ENCODE peak calls at places on chromosome 13, in five cellular contexts. Q is H1, Y is HepG2, F is A549, H is GM12878. M is an unnamed sample.

GRCh38 chr13:92739306-92739818 is 487.2 kb upstream of the GPC6 start:
- DNase-seq in H (no peak), F (no peak), Y (no peak), Q (no peak), M (no peak)

GRCh38 chr13:39777527-39778061 is 122.1 kb downstream of the COG6 start:
- DNase-seq in Y (no peak), H (no peak), F (peak; percentile 58), Q (no peak), M (peak; percentile 1)

GRCh38 chr13:66114127-66114526 is 1116.0 kb downstream of the PCDH9 start:
- DNase-seq in Y (no peak), Q (no peak), H (no peak), F (no peak), M (no peak)

GRCh38 chr13:59230484-59231264 is 933.1 kb downstream of the DIAPH3 start:
- DNase-seq in Q (no peak), F (no peak), Y (no peak), H (no peak), M (no peak)

GRCh38 chr13:30107536-30108136 is 199.7 kb downstream of the KATNAL1 start:
- DNase-seq in F (peak; percentile 8), Y (no peak), Q (no peak), H (no peak), M (no peak)

GRCh38 chr13:64749301-64749700 is 2480.8 kb downstream of the PCDH9 start:
- DNase-seq in H (no peak), Q (no peak), Y (no peak), F (no peak), M (no peak)

GRCh38 chr13:23674795-23675640 is 104.8 kb downstream of the TNFRSF19 start:
- DNase-seq in Q (no peak), Y (peak; percentile 44), F (peak; percentile 60), H (no peak), M (no peak)

GRCh38 chr13:79837741-79838450 is 356.9 kb downstream of the NDFIP2 start:
- DNase-seq in Y (no peak), Q (no peak), H (no peak), F (no peak), M (no peak)

GRCh38 chr13:51323824-51324511 is 15.5 kb upstream of the SERPINE3 start:
- DNase-seq in H (no peak), F (no peak), Q (no peak), Y (no peak), M (no peak)

GRCh38 chr13:86684402-86684801 is 885.2 kb upstream of the SLITRK6 start:
- DNase-seq in Y (no peak), F (no peak), Q (no peak), H (no peak), M (no peak)

GRCh38 chr13:113464476-113464875 is 11.2 kb upstream of the ADPRHL1 start:
- DNase-seq in F (no peak), H (no peak), Y (no peak), Q (no peak), M (no peak)

GRCh38 chr13:110597041-110597689 is 18.2 kb upstream of the NAXD start:
- DNase-seq in F (no peak), H (no peak), Q (no peak), Y (no peak), M (no peak)

GRCh38 chr13:110129539-110130186 is 177.3 kb downstream of the COL4A1 start:
- DNase-seq in Y (no peak), Q (no peak), F (no peak), H (no peak), M (no peak)

GRCh38 chr13:38624822-38625221 is 62.1 kb upstream of the FREM2 start:
- DNase-seq in H (no peak), Q (peak; percentile 41), Y (no peak), F (no peak), M (no peak)

GRCh38 chr13:104984296-104984818 is 1551.1 kb downstream of the EFNB2 start:
- DNase-seq in H (peak; percentile 92), F (no peak), Y (no peak), Q (no peak), M (no peak)

GRCh38 chr13:24234200-24234915 is 73.8 kb downstream of the SPATA13 start:
- DNase-seq in H (no peak), Y (no peak), F (no peak), Q (no peak), M (no peak)

GRCh38 chr13:54402495-54402894 is 1373.9 kb downstream of the OLFM4 start:
- DNase-seq in F (no peak), Q (no peak), H (no peak), Y (no peak), M (no peak)

GRCh38 chr13:21364357-21364756 is 94.7 kb downstream of the ZDHHC20 start:
- DNase-seq in Q (no peak), H (no peak), F (no peak), Y (no peak), M (no peak)

GRCh38 chr13:76965759-76966421 is 17.6 kb downstream of the ACOD1 start:
- DNase-seq in F (no peak), Y (no peak), H (no peak), Q (no peak), M (no peak)

GRCh38 chr13:86383561-86383960 is 584.3 kb upstream of the SLITRK6 start:
- DNase-seq in Y (no peak), H (no peak), F (no peak), Q (no peak), M (no peak)

GRCh38 chr13:20998649-20999415 is 62.6 kb downstream of the LATS2 start:
- DNase-seq in Y (no peak), F (no peak), H (no peak), Q (no peak), M (no peak)

GRCh38 chr13:45238945-45239795 is 38.3 kb upstream of the KCTD4 start:
- DNase-seq in Y (no peak), Q (no peak), F (no peak), H (no peak), M (no peak)

GRCh38 chr13:53141336-53141735 is 112.7 kb downstream of the OLFM4 start:
- DNase-seq in H (no peak), Y (no peak), Q (no peak), F (no peak), M (no peak)

GRCh38 chr13:98083936-98084335 is 59.0 kb upstream of the FARP1 start:
- DNase-seq in Q (no peak), Y (no peak), F (no peak), H (no peak), M (no peak)

GRCh38 chr13:112442483-112443090 is 66.4 kb downstream of the SPACA7 start:
- DNase-seq in H (no peak), Y (no peak), Q (no peak), F (no peak), M (no peak)

GRCh38 chr13:46492946-46493345 is 60.0 kb upstream of the LRCH1 start:
- DNase-seq in H (no peak), Y (peak; percentile 22), Q (no peak), F (peak; percentile 43), M (peak; percentile 17)

GRCh38 chr13:49042476-49042875 is 66.8 kb downstream of the FNDC3A start:
- DNase-seq in Q (no peak), F (no peak), Y (no peak), H (no peak), M (no peak)

GRCh38 chr13:63190742-63191141 is 1775.1 kb upstream of the PCDH20 start:
- DNase-seq in Y (no peak), Q (no peak), F (peak; percentile 55), H (no peak), M (no peak)

GRCh38 chr13:112727581-112727980 is 37.7 kb downstream of the ATP11A start:
- DNase-seq in Q (no peak), F (no peak), Y (no peak), H (no peak), M (no peak)

GRCh38 chr13:78326608-78327007 is 276.7 kb downstream of the POU4F1 start:
- DNase-seq in H (no peak), F (no peak), Q (no peak), Y (no peak), M (no peak)

GRCh38 chr13:106274551-106275208 is 260.8 kb downstream of the EFNB2 start:
- DNase-seq in F (no peak), H (no peak), Q (no peak), Y (no peak), M (no peak)

GRCh38 chr13:53151692-53152421 is 123.2 kb downstream of the OLFM4 start:
- DNase-seq in F (peak; percentile 27), H (peak; percentile 32), Y (peak; percentile 43), Q (peak; percentile 27), M (peak; percentile 38)

GRCh38 chr13:42986176-42986574 is 5.9 kb downstream of the EPSTI1 start:
- DNase-seq in F (no peak), Q (no peak), H (no peak), Y (no peak), M (no peak)
- H3K4me3 ChIP-seq in F (no peak overlapping the region), Q (no peak overlapping the region), H (no peak overlapping the region), Y (no peak overlapping the region), M (no peak overlapping the region)

DNA sequence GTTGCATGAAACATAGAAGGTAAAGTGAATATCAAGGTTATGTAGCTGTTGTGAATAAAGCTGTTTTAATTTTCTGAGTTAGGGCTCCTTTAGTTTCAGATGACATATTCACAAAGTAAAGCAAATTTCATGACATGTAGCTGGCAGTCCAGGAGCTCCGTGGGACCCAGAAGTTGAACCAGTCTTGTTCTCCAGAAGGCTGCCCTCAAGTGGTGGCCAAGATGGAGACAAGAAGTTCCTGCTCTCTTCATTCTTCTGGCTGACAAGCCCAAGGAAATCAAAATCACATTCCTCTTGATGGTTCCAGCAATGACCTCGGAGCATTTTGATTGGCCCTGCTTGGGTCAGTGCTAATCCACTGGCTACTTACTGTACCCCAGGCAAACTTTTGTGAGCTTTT is 128.7 kb downstream of the LIG4 start:
- DNase-seq in Y (no peak), F (peak; percentile 22), H (no peak), Q (no peak), M (no peak)
- TF ChIP-seq KDM1A in Y (no peak), F (no peak), H (no peak), Q (no peak), M (no peak)

DNA sequence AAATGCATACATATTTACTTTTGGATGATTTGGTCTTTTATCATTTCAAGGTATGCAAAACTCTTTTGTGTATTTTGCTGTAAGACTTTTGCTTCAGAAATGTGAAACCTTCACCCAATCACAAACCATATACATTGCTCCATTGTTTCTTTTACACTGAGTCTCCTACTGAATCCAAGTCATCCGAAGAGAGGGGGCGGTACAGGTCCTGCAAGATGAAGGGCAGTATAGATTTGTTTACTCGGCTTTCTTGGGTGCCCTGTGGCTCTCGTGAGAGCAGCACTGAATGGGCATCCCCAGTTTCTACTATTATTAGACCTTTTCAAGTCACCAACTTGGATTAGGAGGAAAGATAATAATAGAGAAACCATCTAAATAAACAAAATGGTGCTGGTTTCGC is 280.6 kb downstream of the DCLK1 start:
- DNase-seq in H (no peak), Q (no peak), Y (no peak), F (no peak), M (no peak)
- H3K4me3 ChIP-seq in H (no peak overlapping the region), Q (no peak overlapping the region), Y (no peak overlapping the region), F (no peak overlapping the region), M (no peak overlapping the region)

DNA sequence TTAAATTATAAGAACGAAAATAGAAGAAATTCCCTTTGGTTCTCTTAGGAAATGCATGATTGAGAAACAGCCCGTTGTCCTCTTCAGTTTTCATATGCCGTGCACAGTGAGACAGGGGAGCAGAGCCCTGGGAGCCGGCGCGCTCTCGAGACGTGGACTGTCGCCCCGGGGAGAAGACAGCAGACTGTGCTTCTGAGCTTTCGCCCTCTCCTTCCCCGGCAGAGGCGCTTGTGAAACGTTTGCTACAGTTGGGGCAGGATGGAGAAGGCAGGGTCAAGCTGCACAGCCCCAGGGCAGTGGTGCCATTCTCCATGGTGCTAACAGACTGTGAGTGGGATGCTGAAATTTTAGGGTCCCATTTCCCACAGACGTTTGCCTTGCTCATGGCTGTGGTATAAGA is 192.2 kb upstream of the KL start:
- DNase-seq in F (no peak), H (no peak), Y (no peak), Q (no peak), M (no peak)
- TF ChIP-seq KDM1A in F (no peak), H (no peak), Y (no peak), Q (no peak), M (no peak)

GRCh38 chr13:28819748-28820098 is 416 bp upstream of the MTUS2 start:
- DNase-seq in H (no peak), Y (peak; percentile 9), F (peak; percentile 41), Q (no peak), M (peak; percentile 76)
- H3K4me3 ChIP-seq in H (no peak overlapping the region), Y (no peak overlapping the region), F (peak overlapping the region; percentile 54), Q (peak overlapping the region; percentile 61), M (peak overlapping the region; percentile 8)